ENCODE peak calls at places on chromosome 2, in seven cellular contexts. X is T-helper 9 cell, B is brain pericyte, Z is hepatocyte, W is EL, C is stomach, U is right cardiac atrium. K is an unnamed sample.

GRCh38 chr2:202290970-202291369 is 25.4 kb downstream of the NOP58 start:
- DNase-seq in X (no peak), B (no peak), Z (no peak), W (no peak), C (no peak), U (no peak), K (no peak)

GRCh38 chr2:111946294-111947114 is 48.1 kb downstream of the MERTK start:
- DNase-seq in X (no peak), B (peak; percentile 57), Z (peak; percentile 87), W (peak; percentile 77), C (peak; percentile 80), U (no peak), K (peak; percentile 72)

GRCh38 chr2:10301946-10302478 is 692 bp upstream of the HPCAL1 start:
- DNase-seq in X (peak; percentile 11), B (no peak), Z (peak; percentile 26), W (no peak), C (no peak), U (no peak), K (no peak)

GRCh38 chr2:3566806-3567205 is 8.3 kb upstream of the RPS7 start:
- DNase-seq in X (no peak), B (no peak), Z (no peak), W (no peak), C (no peak), U (no peak), K (no peak)

GRCh38 chr2:199631129-199631528 is 173.4 kb upstream of the SATB2 start:
- DNase-seq in X (no peak), B (no peak), Z (no peak), W (no peak), C (no peak), U (no peak), K (no peak)

GRCh38 chr2:134739879-134740301 is 21.1 kb upstream of the TMEM163 start:
- DNase-seq in X (no peak), B (no peak), Z (no peak), W (peak; percentile 21), C (no peak), U (no peak), K (no peak)

GRCh38 chr2:60745761-60746160 is 10.3 kb upstream of the PAPOLG start:
- DNase-seq in X (no peak), B (no peak), Z (no peak), W (no peak), C (no peak), U (no peak), K (no peak)

GRCh38 chr2:154699560-154699901 is 1.0 kb downstream of the KCNJ3 start:
- DNase-seq in X (no peak), B (no peak), Z (no peak), W (no peak), C (no peak), U (no peak), K (peak; percentile 38)

GRCh38 chr2:211516537-211516936 is 960.1 kb downstream of the CPS1 start:
- DNase-seq in X (no peak), B (no peak), Z (no peak), W (no peak), C (no peak), U (no peak), K (no peak)

GRCh38 chr2:64797881-64798590 is 144.3 kb upstream of the SERTAD2 start:
- DNase-seq in X (no peak), B (peak; percentile 48), Z (no peak), W (peak; percentile 52), C (peak; percentile 65), U (no peak), K (peak; percentile 49)

GRCh38 chr2:88628569-88628939 is 1.3 kb upstream of the EIF2AK3 start:
- DNase-seq in X (no peak), B (no peak), Z (no peak), W (no peak), C (no peak), U (peak; percentile 18), K (no peak)

GRCh38 chr2:149661844-149662243 is 74.3 kb upstream of the MMADHC start:
- DNase-seq in X (no peak), B (peak; percentile 43), Z (peak; percentile 32), W (peak; percentile 69), C (peak; percentile 39), U (no peak), K (peak; percentile 32)

GRCh38 chr2:8586397-8587051 is 95.3 kb upstream of the ID2 start:
- DNase-seq in X (no peak), B (no peak), Z (no peak), W (no peak), C (no peak), U (peak; percentile 59), K (no peak)

GRCh38 chr2:179106342-179107178 is 56.6 kb upstream of the CCDC141 start:
- DNase-seq in X (no peak), B (peak; percentile 52), Z (peak; percentile 68), W (peak; percentile 96), C (peak; percentile 44), U (peak; percentile 48), K (peak; percentile 81)

GRCh38 chr2:26740890-26741302 is 23.2 kb upstream of the SLC35F6 start:
- DNase-seq in X (no peak), B (no peak), Z (peak; percentile 46), W (no peak), C (no peak), U (no peak), K (no peak)

GRCh38 chr2:98552499-98553179 is 55.7 kb downstream of the COA5 start:
- DNase-seq in X (no peak), B (no peak), Z (no peak), W (peak; percentile 87), C (no peak), U (no peak), K (no peak)

GRCh38 chr2:178193823-178194599 is at the start of gene OSBPL6:
- DNase-seq in X (peak; percentile 37), B (no peak), Z (peak; percentile 90), W (peak; percentile 86), C (peak; percentile 81), U (peak; percentile 84), K (peak; percentile 85)

GRCh38 chr2:190656301-190656700 is 7.4 kb downstream of the NAB1 start:
- DNase-seq in X (no peak), B (no peak), Z (no peak), W (no peak), C (no peak), U (no peak), K (no peak)